ENCODE peak calls at places on chromosome 18, in five cellular contexts. P is left lung, O is psoas muscle, L is spleen, X is ovary. A is an unnamed sample.

GRCh38 chr18:58669731-58670379 is 1.4 kb upstream of the MALT1 start:
- DNase-seq in P (no peak), O (no peak), L (no peak), X (no peak), A (no peak)

GRCh38 chr18:2797951-2798350 is 48.9 kb upstream of the EMILIN2 start:
- DNase-seq in P (no peak), O (no peak), L (no peak), X (no peak), A (no peak)

GRCh38 chr18:36028859-36029258 is 38.5 kb downstream of the RPRD1A start:
- DNase-seq in P (no peak), O (no peak), L (no peak), X (no peak), A (no peak)

GRCh38 chr18:9714832-9715343 is 6.8 kb downstream of the RAB31 start:
- DNase-seq in P (no peak), O (no peak), L (no peak), X (no peak), A (no peak)

GRCh38 chr18:47775961-47776360 is 154.5 kb downstream of the SMAD2 start:
- DNase-seq in P (no peak), O (no peak), L (no peak), X (no peak), A (no peak)

GRCh38 chr18:24103622-24104021 is 35.2 kb upstream of the CABYR start:
- DNase-seq in P (no peak), O (no peak), L (no peak), X (no peak), A (no peak)

GRCh38 chr18:39058386-39059000 is 1492.9 kb upstream of the CELF4 start:
- DNase-seq in P (no peak), O (no peak), L (no peak), X (no peak), A (no peak)

GRCh38 chr18:46314011-46314410 is 209.8 kb downstream of the HAUS1 start:
- DNase-seq in P (no peak), O (no peak), L (no peak), X (no peak), A (no peak)

GRCh38 chr18:57839942-57840381 is 36.8 kb upstream of the ATP8B1 start:
- DNase-seq in P (no peak), O (no peak), L (no peak), X (no peak), A (no peak)

GRCh38 chr18:25434771-25435461 is 83.0 kb upstream of the ZNF521 start:
- DNase-seq in P (no peak), O (no peak), L (no peak), X (no peak), A (no peak)

GRCh38 chr18:66013976-66014375 is 263.2 kb downstream of the CDH7 start:
- DNase-seq in P (no peak), O (no peak), L (no peak), X (no peak), A (no peak)

GRCh38 chr18:31244737-31245432 is 73.1 kb upstream of the DSG1 start:
- DNase-seq in P (no peak), O (no peak), L (no peak), X (no peak), A (no peak)

GRCh38 chr18:395481-396250 is 104.8 kb downstream of the COLEC12 start:
- DNase-seq in P (no peak), O (no peak), L (no peak), X (no peak), A (no peak)

GRCh38 chr18:75029456-75029855 is 179.5 kb downstream of the PTGR3 start:
- DNase-seq in P (no peak), O (no peak), L (no peak), X (no peak), A (no peak)

GRCh38 chr18:35581555-35582309 is at the start of gene GALNT1:
- DNase-seq in P (peak; percentile 39), O (peak; percentile 36), L (peak; percentile 91), X (peak; percentile 12), A (peak; percentile 23)

GRCh38 chr18:23872701-23873550 is 141.6 kb upstream of the TTC39C start:
- DNase-seq in P (no peak), O (no peak), L (no peak), X (no peak), A (no peak)

GRCh38 chr18:75247601-75248421 is 37.2 kb downstream of the TSHZ1 start:
- DNase-seq in P (no peak), O (no peak), L (no peak), X (no peak), A (no peak)

GRCh38 chr18:8745355-8746014 is 40.1 kb downstream of the MTCL1 start:
- DNase-seq in P (no peak), O (no peak), L (no peak), X (no peak), A (no peak)

GRCh38 chr18:60984496-60984895 is 348.7 kb upstream of the CDH20 start:
- DNase-seq in P (no peak), O (no peak), L (no peak), X (no peak), A (no peak)

GRCh38 chr18:25467226-25468065 is 115.5 kb upstream of the ZNF521 start:
- DNase-seq in P (no peak), O (peak; percentile 84), L (peak; percentile 75), X (no peak), A (peak; percentile 31)

GRCh38 chr18:39799010-39799409 is 2156.0 kb upstream of the PIK3C3 start:
- DNase-seq in P (no peak), O (no peak), L (no peak), X (no peak), A (no peak)

GRCh38 chr18:11323359-11323819 is 174.0 kb upstream of the PIEZO2 start:
- DNase-seq in P (no peak), O (no peak), L (no peak), X (no peak), A (no peak)

GRCh38 chr18:52326001-52326400 is 14.0 kb upstream of the DCC start:
- DNase-seq in P (no peak), O (no peak), L (no peak), X (no peak), A (no peak)

GRCh38 chr18:36702398-36703010 is 126.3 kb downstream of the TPGS2 start:
- DNase-seq in P (no peak), O (peak; percentile 32), L (no peak), X (no peak), A (peak; percentile 72)

GRCh38 chr18:31487251-31488015 is 10.5 kb upstream of the DSG2 start:
- DNase-seq in P (no peak), O (no peak), L (no peak), X (peak; percentile 19), A (no peak)

GRCh38 chr18:22465859-22466602 is 48.3 kb upstream of the CTAGE1 start:
- DNase-seq in P (peak; percentile 43), O (no peak), L (no peak), X (peak; percentile 35), A (peak; percentile 75)

GRCh38 chr18:58290059-58290747 is 246.2 kb downstream of the NEDD4L start:
- DNase-seq in P (no peak), O (no peak), L (no peak), X (no peak), A (no peak)

GRCh38 chr18:10313016-10313342 is 141.5 kb upstream of the APCDD1 start:
- DNase-seq in P (no peak), O (no peak), L (no peak), X (no peak), A (no peak)

GRCh38 chr18:75083131-75083530 is 125.8 kb downstream of the PTGR3 start:
- DNase-seq in P (no peak), O (no peak), L (no peak), X (no peak), A (no peak)

GRCh38 chr18:42563995-42564394 is 551.5 kb downstream of the RIT2 start:
- DNase-seq in P (no peak), O (no peak), L (no peak), X (no peak), A (no peak)

GRCh38 chr18:61889541-61889940 is 3.3 kb downstream of the RNF152 start:
- DNase-seq in P (no peak), O (no peak), L (no peak), X (no peak), A (no peak)

GRCh38 chr18:23244431-23244830 is 109.1 kb downstream of the CABLES1 start:
- DNase-seq in P (no peak), O (no peak), L (no peak), X (no peak), A (no peak)

DNA sequence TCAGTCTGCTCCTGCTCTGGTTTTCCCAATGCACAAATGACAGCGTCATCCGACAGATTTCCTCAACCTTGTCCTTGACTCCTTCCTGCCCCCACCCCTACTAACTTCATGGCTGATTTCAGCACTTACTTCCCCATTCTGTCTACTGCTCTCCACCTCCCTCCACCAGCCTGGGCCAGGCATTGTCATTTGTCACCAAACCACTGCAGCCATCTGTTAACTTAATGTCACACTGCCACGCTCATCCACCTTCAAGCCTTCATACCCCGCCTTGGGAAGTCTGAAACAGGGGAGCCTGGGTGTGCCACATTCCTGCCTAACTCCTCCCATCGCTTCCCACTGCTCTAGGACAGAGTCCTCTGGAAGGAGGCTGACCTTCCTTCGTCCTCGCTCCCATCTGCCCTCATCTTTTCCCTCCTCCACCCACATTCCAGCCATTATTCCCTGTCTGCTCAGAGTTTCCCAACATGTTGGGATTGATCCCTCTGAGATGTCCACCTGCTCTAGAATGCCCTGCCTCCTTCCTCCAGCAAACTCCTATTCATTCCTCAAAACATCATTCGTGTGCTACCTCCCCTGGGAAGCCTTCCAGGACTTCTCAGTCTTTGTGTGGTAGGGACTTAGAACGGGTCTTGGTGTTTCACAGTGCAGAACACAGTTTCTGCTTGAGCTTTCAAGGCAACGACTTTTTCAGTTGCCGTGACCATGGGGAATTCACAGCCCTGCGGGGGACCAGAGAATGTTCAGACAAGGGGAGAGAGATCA is 42.2 kb upstream of the SMAD7 start:
- DNase-seq in P (peak; percentile 69), O (no peak), L (peak; percentile 84), X (no peak), A (no peak)
- H3K4me1 ChIP-seq in P (peaks cover 53% of the 10 kb centered on the region), O (peaks cover 16% of the 10 kb centered on the region), L (peaks cover 43% of the 10 kb centered on the region), X (peaks cover 16% of the 10 kb centered on the region), A (peaks cover 76% of the 10 kb centered on the region)

GRCh38 chr18:13216732-13217465 is 1.7 kb upstream of the LDLRAD4 start:
- DNase-seq in P (no peak), O (peak; percentile 64), L (no peak), X (no peak), A (peak; percentile 43)
- TF ChIP-seq CTCF in P (peak; percentile 9), O (peak; percentile 50), L (peak; percentile 48), X (no peak), A (peak; percentile 18)

DNA sequence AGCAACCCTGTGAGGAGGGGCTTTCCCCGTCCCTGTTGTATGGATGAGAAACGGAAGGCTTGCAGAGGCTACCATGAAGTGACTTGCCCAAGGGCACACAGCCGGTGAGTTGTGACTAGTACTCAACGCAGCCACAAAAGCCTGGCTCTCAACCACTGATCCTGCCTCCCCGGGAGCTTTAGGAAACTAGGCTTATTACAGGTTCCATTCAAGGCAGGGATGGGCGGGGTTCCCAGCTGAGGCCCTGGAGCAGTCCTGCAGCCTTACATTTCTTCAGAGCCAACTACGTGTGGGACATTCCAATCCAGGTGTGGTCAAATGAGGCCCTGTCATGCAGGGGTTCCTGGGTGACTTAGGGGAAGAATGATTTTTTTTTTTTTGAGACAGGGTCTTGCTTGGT is 59.6 kb downstream of the MEX3C start:
- DNase-seq in P (no peak), O (no peak), L (no peak), X (no peak), A (no peak)
- H3K27ac ChIP-seq in P (no peak overlapping the region), O (no peak overlapping the region), L (no peak overlapping the region), X (no peak overlapping the region), A (no peak overlapping the region)

DNA sequence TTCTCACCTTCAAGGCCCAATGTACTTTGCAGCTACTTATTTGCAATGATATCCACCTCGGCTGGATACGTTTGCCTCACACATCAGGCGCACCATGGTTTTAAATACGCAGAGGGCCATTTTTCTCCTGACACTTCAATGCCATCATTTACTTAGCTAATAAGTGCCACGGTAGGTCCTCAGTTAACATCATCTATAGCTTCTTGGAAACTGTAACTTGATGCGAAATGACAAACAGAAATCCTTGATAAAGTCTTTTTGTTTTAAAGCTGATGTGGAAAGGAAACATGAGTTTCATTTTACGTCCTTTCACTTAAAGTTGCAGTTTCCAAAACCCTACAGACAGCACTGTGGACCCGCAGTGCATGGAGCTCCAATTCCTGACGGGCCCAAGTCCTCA is 37.1 kb downstream of the ZNF516 start:
- DNase-seq in P (no peak), O (no peak), L (peak; percentile 0), X (no peak), A (no peak)
- H3K4me1 ChIP-seq in P (peaks cover 41% of the 10 kb centered on the region), O (peaks cover 65% of the 10 kb centered on the region), L (peaks cover 42% of the 10 kb centered on the region), X (peaks cover 32% of the 10 kb centered on the region), A (peaks cover 17% of the 10 kb centered on the region)

A was measured in tibial artery.